ENCODE peak calls at places on chromosomes 4 and X, in six cellular contexts. One of them, this sample, is unnamed.

GRCh38 chr4:53558061-53558801 is 33.1 kb downstream of the LNX1 start:
- DNase-seq in A549: no peak
- DNase-seq in H1: no peak
- DNase-seq in tibial nerve: no peak
- DNase-seq in OCI-LY7: no peak
- DNase-seq in GM12878: no peak
- DNase-seq in this sample: peak; percentile 91

GRCh38 chr4:74543983-74544382 is 99.0 kb downstream of the AREG start:
- DNase-seq in A549: no peak
- DNase-seq in H1: no peak
- DNase-seq in tibial nerve: no peak
- DNase-seq in OCI-LY7: no peak
- DNase-seq in GM12878: no peak
- DNase-seq in this sample: peak; percentile 67

GRCh38 chr4:94690851-94691254 is 66.9 kb upstream of the BMPR1B start:
- DNase-seq in A549: peak; percentile 21
- DNase-seq in H1: no peak
- DNase-seq in tibial nerve: no peak
- DNase-seq in OCI-LY7: no peak
- DNase-seq in GM12878: no peak
- DNase-seq in this sample: peak; percentile 32

GRCh38 chrX:119685225-119686066 is 7.5 kb downstream of the SEPTIN6 start:
- DNase-seq in A549: no peak
- DNase-seq in H1: no peak
- DNase-seq in tibial nerve: peak; percentile 27
- DNase-seq in OCI-LY7: peak; percentile 75
- DNase-seq in GM12878: no peak
- DNase-seq in this sample: no peak

GRCh38 chrX:132470830-132471229 is 18.0 kb downstream of the MBNL3 start:
- DNase-seq in A549: no peak
- DNase-seq in H1: no peak
- DNase-seq in tibial nerve: no peak
- DNase-seq in OCI-LY7: no peak
- DNase-seq in GM12878: no peak
- DNase-seq in this sample: no peak

GRCh38 chr4:14054391-14054790 is 426.9 kb upstream of the BOD1L1 start:
- DNase-seq in A549: no peak
- DNase-seq in H1: no peak
- DNase-seq in tibial nerve: no peak
- DNase-seq in OCI-LY7: no peak
- DNase-seq in GM12878: no peak
- DNase-seq in this sample: no peak

GRCh38 chr4:122052714-122053113 is 99.4 kb upstream of the BLTP1 start:
- DNase-seq in A549: no peak
- DNase-seq in H1: no peak
- DNase-seq in tibial nerve: no peak
- DNase-seq in OCI-LY7: no peak
- DNase-seq in GM12878: no peak
- DNase-seq in this sample: peak; percentile 11

GRCh38 chrX:154040307-154040756 is 20.6 kb upstream of the IRAK1 start:
- DNase-seq in A549: no peak
- DNase-seq in H1: no peak
- DNase-seq in tibial nerve: no peak
- DNase-seq in OCI-LY7: no peak
- DNase-seq in GM12878: no peak
- DNase-seq in this sample: peak; percentile 64

GRCh38 chr4:84722720-84723119 is 139.8 kb downstream of the CDS1 start:
- DNase-seq in A549: no peak
- DNase-seq in H1: no peak
- DNase-seq in tibial nerve: no peak
- DNase-seq in OCI-LY7: no peak
- DNase-seq in GM12878: no peak
- DNase-seq in this sample: no peak

GRCh38 chrX:139203681-139204575 is 326.6 kb upstream of the F9 start:
- DNase-seq in A549: no peak
- DNase-seq in H1: peak; percentile 54
- DNase-seq in tibial nerve: no peak
- DNase-seq in OCI-LY7: no peak
- DNase-seq in GM12878: no peak
- DNase-seq in this sample: peak; percentile 30

GRCh38 chr4:27016551-27016950 is 155.9 kb downstream of the STIM2 start:
- DNase-seq in A549: no peak
- DNase-seq in H1: no peak
- DNase-seq in tibial nerve: no peak
- DNase-seq in OCI-LY7: no peak
- DNase-seq in GM12878: no peak
- DNase-seq in this sample: peak; percentile 6

GRCh38 chrX:43702079-43702524 is 46.0 kb downstream of the MAOA start:
- DNase-seq in A549: no peak
- DNase-seq in H1: no peak
- DNase-seq in tibial nerve: no peak
- DNase-seq in OCI-LY7: no peak
- DNase-seq in GM12878: no peak
- DNase-seq in this sample: no peak

GRCh38 chr4:130576218-130576617 is 1480.3 kb downstream of the C4orf33 start:
- DNase-seq in A549: no peak
- DNase-seq in H1: no peak
- DNase-seq in tibial nerve: no peak
- DNase-seq in OCI-LY7: no peak
- DNase-seq in GM12878: no peak
- DNase-seq in this sample: no peak

GRCh38 chr4:111880116-111880515 is 265.1 kb upstream of the FAM241A start:
- DNase-seq in A549: no peak
- DNase-seq in H1: no peak
- DNase-seq in tibial nerve: no peak
- DNase-seq in OCI-LY7: no peak
- DNase-seq in GM12878: no peak
- DNase-seq in this sample: no peak

GRCh38 chr4:5918331-5919030 is 25.6 kb upstream of the CRMP1 start:
- DNase-seq in A549: no peak
- DNase-seq in H1: no peak
- DNase-seq in tibial nerve: no peak
- DNase-seq in OCI-LY7: no peak
- DNase-seq in GM12878: no peak
- DNase-seq in this sample: no peak

GRCh38 chrX:75155830-75156525 is at the start of gene ABCB7:
- DNase-seq in A549: peak; percentile 60
- DNase-seq in H1: peak; percentile 62
- DNase-seq in tibial nerve: peak; percentile 50
- DNase-seq in OCI-LY7: peak; percentile 77
- DNase-seq in GM12878: peak; percentile 34
- DNase-seq in this sample: peak; percentile 68

GRCh38 chr4:78019494-78019893 is 37.6 kb upstream of the FRAS1 start:
- DNase-seq in A549: no peak
- DNase-seq in H1: no peak
- DNase-seq in tibial nerve: no peak
- DNase-seq in OCI-LY7: no peak
- DNase-seq in GM12878: no peak
- DNase-seq in this sample: no peak
- TF ChIP-seq CTCF in A549: no peak
- TF ChIP-seq CTCF in H1: no peak
- TF ChIP-seq CTCF in tibial nerve: no peak
- TF ChIP-seq CTCF in OCI-LY7: no peak
- TF ChIP-seq CTCF in GM12878: no peak
- TF ChIP-seq CTCF in this sample: no peak

DNA sequence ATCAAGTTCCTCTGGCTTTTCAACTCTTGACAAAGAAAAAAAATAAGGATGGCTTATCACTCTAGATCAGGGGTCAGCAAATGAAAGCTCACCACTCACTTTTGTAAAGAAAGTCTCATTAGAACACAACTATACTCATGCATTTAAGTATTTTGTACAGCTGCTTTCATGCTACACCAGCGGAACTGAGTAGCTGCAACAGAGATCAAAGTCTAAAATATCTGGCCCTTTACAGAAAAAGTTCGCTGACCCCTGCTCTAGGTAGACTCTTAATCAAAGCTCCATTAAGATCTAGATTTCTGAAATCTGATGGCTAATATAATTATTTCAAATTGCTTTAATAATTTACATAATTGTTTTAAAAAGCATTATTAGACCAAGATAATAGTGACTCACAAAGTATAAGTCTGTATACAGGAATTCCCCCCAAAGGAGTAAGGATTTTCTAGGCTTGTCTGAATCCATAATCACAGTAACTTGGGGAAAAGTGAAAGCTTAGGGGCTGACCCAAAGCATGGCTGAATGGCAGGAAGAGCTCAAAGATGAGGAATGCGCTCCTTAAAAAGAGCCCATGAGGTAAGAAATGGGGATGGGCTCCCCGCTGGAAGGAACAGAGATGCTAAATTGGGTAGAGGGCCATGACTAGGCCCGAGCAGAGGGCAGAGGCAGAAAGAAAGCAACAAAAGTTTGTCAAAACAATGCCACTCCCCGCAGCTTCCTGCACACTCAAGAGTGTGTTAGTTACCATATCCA is 140.3 kb downstream of the SH3KBP1 start:
- DNase-seq in A549: no peak
- DNase-seq in H1: no peak
- DNase-seq in tibial nerve: no peak
- DNase-seq in OCI-LY7: no peak
- DNase-seq in GM12878: no peak
- DNase-seq in this sample: no peak
- H3K4me3 ChIP-seq in A549: no peak overlapping the region
- H3K4me3 ChIP-seq in H1: no peak overlapping the region
- H3K4me3 ChIP-seq in tibial nerve: no peak overlapping the region
- H3K4me3 ChIP-seq in OCI-LY7: peak overlapping the region; percentile 53
- H3K4me3 ChIP-seq in GM12878: peak overlapping the region; percentile 22
- H3K4me3 ChIP-seq in this sample: no peak overlapping the region

DNA sequence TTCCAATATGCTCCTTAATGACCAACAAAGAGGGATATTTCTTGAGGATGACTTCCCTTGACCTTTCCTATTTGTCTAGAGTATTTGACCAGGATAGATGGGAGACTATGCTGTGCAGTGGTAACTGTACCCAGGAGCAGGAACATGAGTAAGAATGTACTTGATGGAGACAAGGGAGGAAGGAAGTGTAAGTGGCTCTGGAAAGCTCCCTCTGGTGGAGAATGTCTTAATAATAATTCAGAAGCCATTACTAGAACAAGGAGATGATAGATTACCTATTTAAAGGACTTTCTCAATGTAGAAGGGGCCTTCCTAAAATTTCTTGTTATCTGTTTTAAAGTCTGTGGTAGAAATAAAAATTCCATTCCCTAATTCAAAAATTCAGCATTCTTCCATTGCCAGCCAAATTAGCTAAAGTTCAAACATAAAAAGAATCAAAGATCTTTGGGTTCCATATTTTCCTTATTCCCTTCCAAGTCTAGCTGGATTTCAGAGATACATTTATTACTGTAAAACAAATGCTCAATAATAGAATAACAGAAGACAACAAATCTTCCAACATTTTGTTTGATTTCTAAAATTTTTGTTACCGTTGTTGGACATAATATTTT is 83.8 kb downstream of the GRID2 start:
- DNase-seq in A549: peak; percentile 6
- DNase-seq in H1: no peak
- DNase-seq in tibial nerve: peak; percentile 10
- DNase-seq in OCI-LY7: peak; percentile 28
- DNase-seq in GM12878: peak; percentile 4
- DNase-seq in this sample: peak; percentile 69
- TF ChIP-seq CTCF in A549: peak; percentile 47
- TF ChIP-seq CTCF in H1: peak; percentile 66
- TF ChIP-seq CTCF in tibial nerve: peak; percentile 30
- TF ChIP-seq CTCF in OCI-LY7: peak; percentile 79
- TF ChIP-seq CTCF in GM12878: peak; percentile 55
- TF ChIP-seq CTCF in this sample: peak; percentile 73

GRCh38 chr4:55618546-55619143 is 17.5 kb downstream of the NMU start:
- DNase-seq in A549: no peak
- DNase-seq in H1: no peak
- DNase-seq in tibial nerve: no peak
- DNase-seq in OCI-LY7: no peak
- DNase-seq in GM12878: no peak
- DNase-seq in this sample: no peak
- H3K4me3 ChIP-seq in A549: no peak overlapping the region
- H3K4me3 ChIP-seq in H1: no peak overlapping the region
- H3K4me3 ChIP-seq in tibial nerve: no peak overlapping the region
- H3K4me3 ChIP-seq in OCI-LY7: no peak overlapping the region
- H3K4me3 ChIP-seq in GM12878: no peak overlapping the region
- H3K4me3 ChIP-seq in this sample: no peak overlapping the region

This sample was measured in epithelial cell of esophagus.